ENCODE peak calls at places on chromosomes 7 and 10, in ten cellular contexts. I is psoas muscle, A is MM.1S, D is uterus, U is hepatocyte, M is astrocyte, P is fibroblast of lung, E is tibial nerve, O is aorta, Y is SJCRH30. G is an unnamed sample. For H3K27me3, the result is how much of the 10 kb centered on the place peaks cover.

GRCh38 chr7:139647085-139647484 is 123.6 kb downstream of the CLEC2L start:
- DNase-seq in U (no peak), P (peak), O (no peak), A (no peak), Y (no peak), E (no peak), D (no peak), I (no peak), M (peak), G (no peak)

GRCh38 chr7:139944248-139944647 is 115.2 kb downstream of the TBXAS1 start:
- DNase-seq in Y (no peak), U (no peak), A (no peak), M (no peak), P (no peak), D (no peak), I (no peak), E (no peak), O (no peak), G (no peak)

GRCh38 chr7:81501220-81501619 is 268.6 kb downstream of the HGF start:
- DNase-seq in Y (peak), M (peak), E (no peak), A (peak), I (no peak), P (peak), O (no peak), D (no peak), U (peak), G (no peak)

GRCh38 chr10:103277713-103278299 is 868 bp downstream of the INA start:
- DNase-seq in O (no peak), E (no peak), U (no peak), I (no peak), M (no peak), D (no peak), Y (no peak), A (no peak), P (no peak), G (no peak)

GRCh38 chr10:121556918-121557573 is 41.2 kb downstream of the FGFR2 start:
- DNase-seq in P (no peak), Y (no peak), U (no peak), D (no peak), E (no peak), A (peak), M (no peak), I (no peak), O (no peak), G (no peak)

GRCh38 chr10:47438857-47439474 is 44.9 kb downstream of the ANXA8 start:
- DNase-seq in P (peak), E (no peak), I (no peak), O (no peak), A (no peak), D (no peak), Y (peak), M (peak), U (peak), G (no peak)

GRCh38 chr7:90411510-90411909 is 8.2 kb downstream of the CLDN12 start:
- DNase-seq in D (no peak), P (peak), O (no peak), I (no peak), A (no peak), U (no peak), Y (no peak), E (no peak), M (peak), G (no peak)

GRCh38 chr7:16711730-16712129 is 41.8 kb upstream of the TSPAN13 start:
- DNase-seq in D (no peak), E (no peak), O (no peak), A (no peak), P (peak), I (no peak), Y (no peak), M (peak), U (no peak), G (no peak)

GRCh38 chr7:100580466-100581283 is 5.3 kb downstream of the LRCH4 start:
- DNase-seq in D (no peak), I (no peak), O (no peak), Y (no peak), A (no peak), E (no peak), U (no peak), P (no peak), M (no peak), G (no peak)

GRCh38 chr7:115217373-115217772 is 295.5 kb downstream of the MDFIC start:
- DNase-seq in M (no peak), U (no peak), A (no peak), D (no peak), I (no peak), E (no peak), Y (no peak), P (no peak), O (no peak), G (peak)

GRCh38 chr10:97612386-97612785 is 20.9 kb downstream of the MORN4 start:
- DNase-seq in O (no peak), M (peak), A (peak), D (no peak), U (peak), P (peak), E (no peak), I (no peak), Y (peak), G (no peak)

GRCh38 chr10:8321990-8322389 is 267.5 kb downstream of the GATA3 start:
- DNase-seq in A (no peak), I (no peak), P (no peak), M (no peak), D (no peak), U (no peak), O (no peak), Y (peak), E (no peak), G (no peak)

GRCh38 chr7:1134951-1135350 is 25.0 kb downstream of the ZFAND2A start:
- DNase-seq in P (no peak), Y (no peak), A (no peak), D (no peak), M (no peak), E (no peak), I (no peak), O (peak), U (no peak), G (no peak)

DNA sequence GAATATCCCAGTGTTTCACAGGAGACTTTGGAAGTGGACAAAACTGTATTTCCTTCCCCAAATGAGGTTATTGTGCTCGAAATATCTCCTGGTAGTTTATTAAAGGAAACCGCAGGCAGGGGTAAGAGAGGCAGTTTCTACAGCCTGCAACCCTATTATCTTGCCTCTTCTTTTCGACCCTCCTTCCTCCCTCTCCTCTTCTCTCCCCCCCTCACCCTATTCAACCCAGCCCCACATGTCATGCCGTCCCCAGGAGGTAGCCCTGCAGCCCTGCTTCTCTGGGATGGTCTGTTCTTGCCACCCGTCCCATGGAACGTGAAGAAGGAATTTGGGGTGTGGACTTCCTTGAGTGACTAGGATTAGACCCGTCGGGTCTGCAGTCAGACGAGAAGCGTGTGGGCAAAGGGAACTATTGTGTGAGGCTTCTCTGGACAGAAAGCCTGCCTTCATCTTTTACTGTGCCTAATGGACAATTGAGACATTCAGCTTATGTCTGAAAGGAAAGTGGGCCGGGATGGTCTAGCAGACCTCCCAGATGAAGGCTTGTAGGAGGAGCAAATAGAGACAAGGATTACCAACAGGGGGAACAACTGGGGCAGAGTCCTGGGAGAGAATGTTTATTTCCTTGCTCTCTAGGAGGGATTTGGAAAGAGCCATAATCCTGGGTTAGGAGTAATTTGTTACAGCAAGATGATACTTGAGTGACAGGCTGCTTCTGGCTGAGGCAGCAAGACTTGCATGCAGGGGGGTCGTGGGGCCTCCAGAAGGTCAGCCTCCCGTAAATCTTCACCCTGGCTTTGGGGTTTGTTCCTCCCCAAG is 77.7 kb downstream of the TCF7L2 start:
- DNase-seq in A (no peak), P (peak), U (no peak), D (no peak), E (no peak), M (no peak), Y (peak), I (no peak), O (no peak), G (no peak)
- H3K27ac ChIP-seq in A (no peak), P (no peak), U (peak), D (peak), E (peak), M (peak), Y (peak), I (peak), O (peak), G (no peak)

GRCh38 chr7:143243011-143243410 is 20.2 kb upstream of the GSTK1 start:
- DNase-seq in I (no peak), E (no peak), D (no peak), Y (no peak), P (no peak), M (no peak), U (no peak), A (no peak), O (no peak), G (no peak)
- H3K27me3 ChIP-seq in I (under half), E (under half), D (under half), Y (under half), P (under half), M (under half), U (under half), A (under half), O (under half), G (under half)

GRCh38 chr10:69318997-69319727 is 40.9 kb downstream of the HK1 start:
- DNase-seq in E (peak), M (peak), Y (peak), P (peak), O (peak), I (peak), U (peak), D (peak), A (no peak), G (peak)
- H3K27ac ChIP-seq in E (peak), M (peak), Y (peak), P (peak), O (peak), I (peak), U (peak), D (peak), A (no peak), G (peak)

GRCh38 chr7:11182736-11183135 is 209.1 kb downstream of the PHF14 start:
- DNase-seq in E (no peak), O (no peak), P (peak), D (no peak), A (no peak), I (no peak), U (no peak), M (peak), Y (no peak), G (no peak)
- H3K27me3 ChIP-seq in E (under half), O (under half), P (under half), D (under half), A (under half), I (under half), U (under half), M (under half), Y (under half), G (under half)

GRCh38 chr10:79072994-79073654 is 4.4 kb downstream of the ZMIZ1 start:
- DNase-seq in I (no peak), M (no peak), U (no peak), A (no peak), O (no peak), P (no peak), E (no peak), D (no peak), Y (no peak), G (no peak)
- H3K27ac ChIP-seq in I (no peak), M (no peak), U (peak), A (no peak), O (no peak), P (peak), E (peak), D (peak), Y (no peak), G (no peak)

DNA sequence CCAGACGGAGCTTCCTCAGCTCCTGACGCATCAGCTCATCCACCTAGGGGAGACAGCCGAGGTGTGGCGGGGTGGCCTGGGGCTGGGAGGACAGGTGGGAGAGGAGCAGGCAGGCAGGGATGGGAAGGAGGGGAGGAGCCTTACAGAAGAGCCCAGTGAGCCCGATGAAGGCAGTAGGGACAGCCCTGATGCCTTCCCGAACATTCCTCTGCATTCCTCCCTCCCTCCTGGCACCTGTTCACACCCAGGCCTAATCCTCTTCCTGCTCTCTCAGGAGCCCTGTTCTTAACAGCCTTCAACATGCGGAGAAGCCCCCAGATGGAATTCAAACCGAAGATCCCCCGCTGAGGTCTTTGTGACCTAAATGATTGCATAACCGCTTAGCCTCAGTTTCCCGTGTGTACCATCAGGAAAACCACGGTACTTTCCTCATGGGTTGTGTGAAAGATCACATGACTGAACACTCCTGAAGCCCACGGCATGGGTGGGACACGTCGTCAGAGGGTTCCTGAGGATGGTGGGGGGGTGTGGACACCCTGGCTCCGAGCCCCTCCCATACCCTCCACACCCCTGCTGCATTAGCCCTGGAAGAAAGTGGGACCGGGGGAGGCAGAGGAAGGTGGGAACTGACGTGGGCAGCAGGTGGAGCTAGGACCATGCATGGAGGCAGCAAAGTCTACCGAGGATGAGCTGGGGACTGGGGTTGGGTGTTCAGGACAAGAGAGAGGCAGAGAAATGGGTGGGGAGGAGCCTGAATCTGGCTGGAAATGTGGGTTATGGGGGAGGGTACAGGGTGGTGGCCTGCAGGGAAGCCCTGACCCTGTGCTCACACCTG is 8.8 kb upstream of the ASB10 start:
- DNase-seq in Y (no peak), E (no peak), A (no peak), P (no peak), D (no peak), M (no peak), U (no peak), O (no peak), I (no peak), G (no peak)
- H3K27me3 ChIP-seq in Y (under half), E (under half), A (half or more), P (under half), D (under half), M (under half), U (under half), O (under half), I (under half), G (under half)

GRCh38 chr7:153518201-153518984 is 533.8 kb upstream of the DPP6 start:
- DNase-seq in A (no peak), P (no peak), I (no peak), E (no peak), D (no peak), M (no peak), U (no peak), O (no peak), Y (no peak), G (no peak)
- H3K27ac ChIP-seq in A (no peak), P (no peak), I (no peak), E (no peak), D (no peak), M (no peak), U (no peak), O (no peak), Y (no peak), G (no peak)

GRCh38 chr7:151818674-151819519 is 58.0 kb downstream of the PRKAG2 start:
- DNase-seq in Y (peak), I (no peak), U (peak), P (no peak), O (no peak), E (no peak), D (no peak), A (no peak), M (no peak), G (no peak)
- H3K27me3 ChIP-seq in Y (under half), I (under half), U (under half), P (under half), O (under half), E (under half), D (under half), A (under half), M (under half), G (under half)

DNA sequence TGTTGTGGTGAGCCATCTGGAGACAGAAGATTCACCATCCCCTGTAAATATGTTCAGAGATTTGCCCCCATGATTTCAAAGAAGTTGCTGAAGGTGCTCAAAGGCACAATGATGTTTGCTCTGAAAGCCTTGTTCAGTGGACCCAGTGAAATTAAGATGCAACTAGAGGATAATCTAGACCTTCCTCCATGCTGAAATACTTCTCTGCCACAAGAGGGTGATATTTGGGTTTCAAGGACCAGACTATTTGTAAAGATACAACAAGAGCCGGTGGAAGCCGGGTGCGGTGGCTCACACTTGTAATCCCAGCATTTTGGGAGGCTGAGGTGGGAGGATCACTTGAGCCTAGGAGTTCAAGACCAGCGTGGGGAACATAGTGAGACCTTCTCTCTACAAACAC is 13.5 kb upstream of the MSRB2 start:
- DNase-seq in I (no peak), M (no peak), E (no peak), U (no peak), D (no peak), Y (peak), A (peak), O (no peak), P (no peak), G (no peak)
- H3K27ac ChIP-seq in I (no peak), M (no peak), E (no peak), U (peak), D (no peak), Y (no peak), A (no peak), O (no peak), P (no peak), G (no peak)

GRCh38 chr10:113558336-113558735 is 5.5 kb downstream of the HABP2 start:
- DNase-seq in M (no peak), Y (no peak), D (no peak), P (no peak), U (no peak), E (no peak), I (no peak), A (no peak), O (no peak), G (no peak)
- H3K27me3 ChIP-seq in M (under half), Y (under half), D (under half), P (under half), U (under half), E (under half), I (under half), A (under half), O (under half), G (under half)